ENCODE peak calls at places on chromosomes 12 and 14, in four cellular contexts. U, L, W and V are unnamed samples.
A peak's percentile ranks its signal among the peaks of the same experiment; 100 is the strongest.

GRCh38 chr12:64459388-64460024 is 7.6 kb downstream of the TBK1 start:
- DNase-seq in L (no peak), U (no peak), W (no peak), V (no peak)

GRCh38 chr14:65414961-65415589 is 2.5 kb downstream of the FUT8 start:
- DNase-seq in U (no peak), L (peak; percentile 69), W (no peak), V (no peak)

GRCh38 chr12:19181666-19182426 is 52.3 kb downstream of the PLEKHA5 start:
- DNase-seq in L (peak; percentile 49), W (no peak), U (no peak), V (no peak)

GRCh38 chr14:83300454-83301064 is 1766.9 kb upstream of the SEL1L start:
- DNase-seq in L (peak; percentile 60), U (peak; percentile 21), W (peak; percentile 31), V (no peak)

GRCh38 chr12:46370792-46371717 is 1.5 kb downstream of the SLC38A2 start:
- DNase-seq in U (peak; percentile 84), W (peak; percentile 91), L (peak; percentile 85), V (peak; percentile 97)

GRCh38 chr12:49933793-49934192 is 16.7 kb upstream of the AQP2 start:
- DNase-seq in U (no peak), L (peak; percentile 46), W (no peak), V (no peak)

GRCh38 chr14:67515386-67516079 is 17.6 kb upstream of the PLEKHH1 start:
- DNase-seq in W (no peak), U (no peak), L (no peak), V (peak; percentile 74)

GRCh38 chr14:103562135-103562384 is 397 bp downstream of the BAG5 start:
- DNase-seq in L (no peak), W (no peak), U (no peak), V (no peak)

GRCh38 chr12:46395308-46395707 is 22.7 kb upstream of the SLC38A2 start:
- DNase-seq in W (no peak), U (no peak), L (no peak), V (no peak)

GRCh38 chr12:77667101-77667500 is 163.6 kb upstream of the NAV3 start:
- DNase-seq in U (peak; percentile 1), L (peak; percentile 14), W (no peak), V (no peak)

GRCh38 chr14:102823546-102823945 is 46.3 kb downstream of the TRAF3 start:
- DNase-seq in U (no peak), W (no peak), L (no peak), V (no peak)

GRCh38 chr14:36509056-36509917 is 10.7 kb downstream of the NKX2-1 start:
- DNase-seq in U (no peak), L (no peak), W (no peak), V (no peak)

GRCh38 chr12:133106253-133106652 is 23.8 kb downstream of the ZNF891 start:
- DNase-seq in U (no peak), L (peak; percentile 40), W (no peak), V (no peak)

GRCh38 chr12:9794484-9795063 is 32.7 kb upstream of the KLRF1 start:
- DNase-seq in L (no peak), W (no peak), U (no peak), V (no peak)

GRCh38 chr12:78403136-78403535 is 461.4 kb upstream of the SYT1 start:
- DNase-seq in L (peak; percentile 46), W (no peak), U (peak; percentile 36), V (no peak)

GRCh38 chr12:63354919-63355318 is 203.9 kb upstream of the AVPR1A start:
- DNase-seq in W (no peak), U (no peak), L (no peak), V (no peak)

GRCh38 chr12:105257321-105257728 is 21.4 kb upstream of the APPL2 start:
- DNase-seq in L (peak; percentile 77), W (no peak), U (peak; percentile 68), V (no peak)

GRCh38 chr14:69050235-69051184 is 71.4 kb upstream of the ACTN1 start:
- DNase-seq in U (no peak), L (no peak), W (no peak), V (no peak)

GRCh38 chr14:75023108-75023507 is 20.4 kb downstream of the EIF2B2 start:
- DNase-seq in L (no peak), U (no peak), W (no peak), V (no peak)

GRCh38 chr12:56146492-56147460 is 5.6 kb upstream of the MYL6B start:
- DNase-seq in U (no peak), W (no peak), L (peak; percentile 72), V (no peak)

GRCh38 chr12:54425696-54426095 is 6.6 kb upstream of the ITGA5 start:
- DNase-seq in U (no peak), W (no peak), L (no peak), V (no peak)

GRCh38 chr14:78701246-78701645 is 531.1 kb downstream of the NRXN3 start:
- DNase-seq in U (no peak), L (no peak), W (no peak), V (no peak)

GRCh38 chr12:65308601-65309071 is 30.2 kb downstream of the MSRB3 start:
- DNase-seq in L (peak; percentile 44), U (peak; percentile 24), W (no peak), V (no peak)

GRCh38 chr14:85536835-85537195 is 6.9 kb downstream of the FLRT2 start:
- DNase-seq in U (no peak), W (no peak), L (peak; percentile 50), V (no peak)

GRCh38 chr14:89576960-89577359 is 159.9 kb upstream of the FOXN3 start:
- DNase-seq in W (no peak), L (no peak), U (no peak), V (no peak)

GRCh38 chr14:101961011-101961721 is 3.2 kb upstream of the DYNC1H1 start:
- DNase-seq in U (peak; percentile 60), W (peak; percentile 70), L (peak; percentile 80), V (peak; percentile 82)

GRCh38 chr12:10737249-10737648 is 14.1 kb upstream of the YBX3 start:
- DNase-seq in W (no peak), U (no peak), L (no peak), V (no peak)

GRCh38 chr12:25155031-25155576 is 39.9 kb downstream of the DNAI7 start:
- DNase-seq in U (no peak), L (peak; percentile 91), W (peak; percentile 6), V (no peak)

GRCh38 chr12:6201199-6201608 is 1.0 kb downstream of the CD9 start:
- DNase-seq in W (no peak), L (no peak), U (no peak), V (peak; percentile 89)

GRCh38 chr14:36069535-36069900 is 107.0 kb downstream of the PTCSC3 start:
- DNase-seq in L (peak; percentile 24), U (peak; percentile 10), W (peak; percentile 58), V (no peak)

DNA sequence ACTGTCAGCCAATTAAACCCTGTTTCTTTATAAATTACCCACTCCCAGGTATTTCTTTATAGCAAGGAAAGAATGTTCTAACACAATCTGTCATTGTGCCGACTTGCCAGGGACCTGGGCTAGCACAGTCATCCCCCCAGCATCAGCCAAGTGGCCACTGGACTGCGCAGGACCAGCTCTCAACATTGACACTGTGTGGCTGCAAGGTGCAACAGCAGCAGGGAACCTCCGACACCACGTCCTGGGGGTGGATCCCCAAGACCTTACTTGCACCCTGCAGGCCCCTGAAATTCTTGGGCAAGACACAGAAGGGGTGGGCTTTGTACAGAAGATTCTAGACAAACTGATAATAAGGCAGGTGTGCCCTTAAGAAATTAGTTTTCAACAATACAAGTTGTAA is 309.5 kb downstream of the GLT1D1 start:
- DNase-seq in W (no peak), U (no peak), L (no peak), V (no peak)
- H3K9ac ChIP-seq in W (no peak overlapping the region), U (no peak overlapping the region), L (no peak overlapping the region), V (no peak overlapping the region)

DNA sequence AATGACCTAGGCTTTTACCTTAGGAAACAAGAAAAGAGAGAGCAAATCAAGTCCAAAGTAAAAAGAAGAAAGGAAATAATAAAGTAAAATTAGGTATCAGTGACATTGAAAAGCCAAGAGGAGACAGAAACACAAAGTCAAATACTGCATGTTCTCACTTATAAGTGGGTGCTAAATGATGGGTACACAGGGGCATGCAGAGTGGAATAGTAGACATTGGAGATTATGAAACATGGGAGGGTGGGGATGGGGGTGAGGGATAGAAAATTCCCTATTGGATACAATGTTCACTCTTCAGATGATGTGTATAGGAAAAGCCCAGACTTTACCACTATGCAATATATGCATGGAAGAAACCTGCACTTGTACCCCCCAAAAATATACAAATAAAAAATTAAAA is 35.1 kb upstream of the CLMN start:
- DNase-seq in W (no peak), U (no peak), L (no peak), V (no peak)
- H3K4me1 ChIP-seq in W (peaks cover under 1% of the 10 kb centered on the region), U (no peaks in the 10 kb centered on the region), L (no peaks in the 10 kb centered on the region), V (peaks cover 2% of the 10 kb centered on the region)

GRCh38 chr12:116880213-116880816 is 926 bp downstream of the HRK start:
- DNase-seq in L (peak; percentile 29), W (no peak), U (peak; percentile 18), V (no peak)

GRCh38 chr12:116881867-116882507 is 746 bp upstream of the HRK start:
- DNase-seq in L (no peak), W (no peak), U (no peak), V (no peak)

GRCh38 chr12:116879509-116880212 is 1.6 kb downstream of the HRK start:
- DNase-seq in L (peak; percentile 9), W (no peak), U (no peak), V (peak; percentile 53)

GRCh38 chr12:116881325-116881866 is at the start of gene HRK:
- DNase-seq in L (no peak), W (no peak), U (no peak), V (no peak)

DNA sequence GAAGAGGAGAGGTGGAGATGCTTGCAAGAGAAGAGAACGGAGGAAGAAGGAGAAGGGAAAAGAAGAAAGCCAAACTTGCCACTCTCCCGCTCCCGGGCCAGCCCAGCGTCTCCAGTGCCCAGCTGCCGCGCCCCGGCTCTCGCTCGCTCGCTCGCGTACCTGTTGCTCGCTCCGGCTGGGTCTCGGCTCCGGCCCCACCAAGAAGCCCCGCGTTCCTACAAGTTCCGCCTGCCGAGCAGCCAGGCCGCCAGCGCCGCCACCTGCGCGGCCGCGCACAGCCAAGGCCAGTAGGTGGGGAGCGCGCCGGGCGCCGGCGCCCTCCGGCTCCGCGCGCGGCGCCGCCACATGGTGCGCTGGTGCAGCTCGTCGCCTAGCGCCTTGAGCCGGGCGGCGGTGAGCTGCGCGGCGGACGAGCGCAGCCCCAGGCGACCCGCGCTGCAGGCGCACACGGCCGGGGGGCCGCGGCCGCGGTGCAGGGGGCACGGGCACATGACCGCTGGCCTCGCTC is 370 bp downstream of the HRK start:
- DNase-seq in W (peak; percentile 50), L (peak; percentile 18), U (peak; percentile 53), V (peak; percentile 73)
- H3K9ac ChIP-seq in W (peak overlapping the region; percentile 18), L (no peak overlapping the region), U (no peak overlapping the region), V (no peak overlapping the region)

DNA sequence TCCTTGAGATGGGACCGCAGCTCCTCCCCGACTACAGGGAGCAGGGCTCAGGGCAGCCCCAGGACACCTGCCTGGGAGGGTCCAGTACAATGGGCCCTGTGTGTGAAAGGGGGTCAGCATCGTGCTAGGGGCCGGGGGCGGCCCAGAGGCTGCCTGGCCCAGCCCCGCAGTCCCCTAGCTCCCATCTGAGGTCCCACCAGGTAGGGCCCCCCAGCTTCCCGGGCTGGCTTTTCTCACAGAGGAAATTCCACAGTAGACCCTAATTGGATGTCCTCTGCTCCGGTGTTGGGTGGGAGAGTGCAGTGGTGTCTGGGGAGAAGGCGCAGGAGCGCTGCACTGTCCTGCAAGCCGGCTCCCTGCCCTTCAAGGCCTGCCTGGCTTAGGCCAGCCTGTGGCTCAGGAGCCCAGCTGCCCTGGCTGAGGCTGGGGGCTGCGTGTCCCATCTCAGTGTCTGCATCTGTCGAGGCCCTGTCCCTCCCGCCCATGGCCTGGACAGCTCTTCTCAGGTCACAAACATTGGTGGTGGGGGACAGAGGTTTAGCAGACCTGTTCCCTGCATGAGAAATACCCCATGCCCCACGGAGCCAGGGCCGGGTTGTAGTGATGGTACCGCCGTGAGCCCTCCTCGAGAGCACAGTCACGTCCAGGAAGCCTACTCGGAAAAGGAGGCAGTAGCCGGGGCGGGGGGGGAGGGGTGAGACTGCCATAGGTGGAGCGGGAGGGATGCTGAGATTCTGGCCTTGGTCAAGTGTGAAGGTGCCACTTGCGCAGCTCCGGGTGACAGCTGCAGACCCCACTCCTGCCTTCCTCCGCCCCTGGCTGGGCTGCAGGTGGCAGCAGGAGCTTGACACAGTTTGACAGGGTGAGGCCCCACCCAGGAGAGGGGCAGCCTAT is 11.6 kb downstream of the HIP1R start:
- DNase-seq in U (no peak), W (no peak), L (no peak), V (peak; percentile 63)
- H3K4me1 ChIP-seq in U (peaks cover 30% of the 10 kb centered on the region), W (peaks cover 7% of the 10 kb centered on the region), L (peaks cover under 1% of the 10 kb centered on the region), V (peaks cover 37% of the 10 kb centered on the region)